ENCODE peak calls at places on chromosomes 1 and 21, in six cellular contexts. One of them, this sample, is unnamed.

GRCh38 chr1:116254776-116255175 is 118.3 kb upstream of the ATP1A1 start:
- DNase-seq in uterus: no peak
- DNase-seq in suprapubic skin: no peak
- DNase-seq in transverse colon: peak; percentile 79
- DNase-seq in stomach: no peak
- DNase-seq in tibial nerve: no peak
- DNase-seq in this sample: no peak

GRCh38 chr21:46068516-46069079 is 29.3 kb upstream of the COL6A2 start:
- DNase-seq in tibial nerve: no peak
- DNase-seq in uterus: no peak
- DNase-seq in transverse colon: no peak
- DNase-seq in stomach: no peak
- DNase-seq in suprapubic skin: no peak
- DNase-seq in this sample: peak; percentile 48

GRCh38 chr1:96416111-96416595 is 305.4 kb upstream of the PTBP2 start:
- DNase-seq in tibial nerve: peak; percentile 22
- DNase-seq in suprapubic skin: peak; percentile 74
- DNase-seq in stomach: no peak
- DNase-seq in transverse colon: peak; percentile 9
- DNase-seq in uterus: no peak
- DNase-seq in this sample: peak; percentile 72

GRCh38 chr21:35226302-35226701 is 177.2 kb upstream of the RUNX1 start:
- DNase-seq in uterus: no peak
- DNase-seq in stomach: peak; percentile 45
- DNase-seq in tibial nerve: no peak
- DNase-seq in suprapubic skin: no peak
- DNase-seq in transverse colon: no peak
- DNase-seq in this sample: no peak

GRCh38 chr1:226542623-226543103 is 5.9 kb upstream of the STUM start:
- DNase-seq in uterus: peak; percentile 42
- DNase-seq in stomach: peak; percentile 65
- DNase-seq in tibial nerve: peak; percentile 59
- DNase-seq in suprapubic skin: no peak
- DNase-seq in transverse colon: peak; percentile 57
- DNase-seq in this sample: peak; percentile 74

GRCh38 chr1:169250795-169251194 is 116.8 kb downstream of the NME7 start:
- DNase-seq in stomach: no peak
- DNase-seq in uterus: no peak
- DNase-seq in transverse colon: no peak
- DNase-seq in tibial nerve: no peak
- DNase-seq in suprapubic skin: no peak
- DNase-seq in this sample: no peak

GRCh38 chr21:31078796-31079195 is 40.5 kb upstream of the KRTAP19-8 start:
- DNase-seq in uterus: no peak
- DNase-seq in suprapubic skin: no peak
- DNase-seq in stomach: no peak
- DNase-seq in tibial nerve: peak; percentile 24
- DNase-seq in transverse colon: no peak
- DNase-seq in this sample: no peak

GRCh38 chr1:29901618-29902017 is 665.3 kb downstream of the PTPRU start:
- DNase-seq in uterus: no peak
- DNase-seq in stomach: no peak
- DNase-seq in suprapubic skin: no peak
- DNase-seq in transverse colon: no peak
- DNase-seq in tibial nerve: no peak
- DNase-seq in this sample: no peak

GRCh38 chr1:23597635-23598388 is 38.5 kb upstream of the ID3 start:
- DNase-seq in suprapubic skin: no peak
- DNase-seq in transverse colon: no peak
- DNase-seq in tibial nerve: no peak
- DNase-seq in uterus: no peak
- DNase-seq in stomach: no peak
- DNase-seq in this sample: no peak

GRCh38 chr1:92500552-92500951 is 13.8 kb upstream of the GFI1 start:
- DNase-seq in transverse colon: no peak
- DNase-seq in uterus: no peak
- DNase-seq in tibial nerve: no peak
- DNase-seq in suprapubic skin: no peak
- DNase-seq in stomach: no peak
- DNase-seq in this sample: no peak
- H3K4me1 ChIP-seq in transverse colon: no peaks in the 10 kb centered on the region
- H3K4me1 ChIP-seq in uterus: no peaks in the 10 kb centered on the region
- H3K4me1 ChIP-seq in tibial nerve: no peaks in the 10 kb centered on the region
- H3K4me1 ChIP-seq in suprapubic skin: no peaks in the 10 kb centered on the region
- H3K4me1 ChIP-seq in stomach: no peaks in the 10 kb centered on the region
- H3K4me1 ChIP-seq in this sample: no peaks in the 10 kb centered on the region

GRCh38 chr1:243434594-243434993 is 178.8 kb downstream of the SDCCAG8 start:
- DNase-seq in tibial nerve: no peak
- DNase-seq in transverse colon: no peak
- DNase-seq in suprapubic skin: no peak
- DNase-seq in uterus: no peak
- DNase-seq in stomach: no peak
- DNase-seq in this sample: no peak
- TF ChIP-seq POLR2A in tibial nerve: no peak
- TF ChIP-seq POLR2A in transverse colon: no peak
- TF ChIP-seq POLR2A in suprapubic skin: no peak
- TF ChIP-seq POLR2A in uterus: no peak
- TF ChIP-seq POLR2A in stomach: no peak
- TF ChIP-seq POLR2A in this sample: no peak

DNA sequence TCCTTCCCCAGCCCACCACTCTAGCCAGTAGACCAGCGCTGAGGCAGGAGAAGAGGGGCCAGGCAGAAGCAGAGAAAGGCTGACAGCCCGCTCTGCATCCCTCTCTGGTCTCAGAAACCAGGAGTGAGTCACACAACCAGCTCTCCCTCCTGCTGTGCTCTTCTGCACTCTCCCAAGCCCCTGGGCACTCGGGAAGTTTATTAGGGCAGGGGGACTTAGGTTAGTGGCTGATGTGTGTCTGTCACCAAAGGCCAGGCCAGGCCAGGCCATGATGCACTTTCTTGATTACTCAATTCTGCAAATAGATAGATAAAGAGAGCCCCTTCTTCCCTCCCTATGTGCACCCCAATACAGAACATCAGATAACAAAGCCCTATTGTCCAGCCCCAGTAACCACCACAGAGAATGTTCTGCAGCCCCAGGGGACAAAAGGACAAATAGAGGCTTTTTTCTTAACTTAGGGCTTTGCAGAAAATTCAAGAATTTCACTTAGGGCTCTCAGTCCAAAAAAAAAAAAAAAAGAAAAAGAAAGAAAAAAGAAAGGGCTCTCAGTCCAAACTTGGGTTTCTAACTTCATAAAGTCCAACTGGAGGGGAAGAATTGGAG is 52.9 kb upstream of the CNTN2 start:
- DNase-seq in stomach: no peak
- DNase-seq in transverse colon: no peak
- DNase-seq in suprapubic skin: no peak
- DNase-seq in tibial nerve: no peak
- DNase-seq in uterus: no peak
- DNase-seq in this sample: no peak
- H3K4me1 ChIP-seq in stomach: no peaks in the 10 kb centered on the region
- H3K4me1 ChIP-seq in transverse colon: no peaks in the 10 kb centered on the region
- H3K4me1 ChIP-seq in suprapubic skin: no peaks in the 10 kb centered on the region
- H3K4me1 ChIP-seq in tibial nerve: no peaks in the 10 kb centered on the region
- H3K4me1 ChIP-seq in uterus: no peaks in the 10 kb centered on the region
- H3K4me1 ChIP-seq in this sample: peaks cover 5% of the 10 kb centered on the region

GRCh38 chr1:208837242-208837641 is 593.1 kb upstream of the PLXNA2 start:
- DNase-seq in tibial nerve: no peak
- DNase-seq in transverse colon: no peak
- DNase-seq in stomach: no peak
- DNase-seq in suprapubic skin: no peak
- DNase-seq in uterus: no peak
- DNase-seq in this sample: no peak

GRCh38 chr1:208834346-208835081 is 590.3 kb upstream of the PLXNA2 start:
- DNase-seq in suprapubic skin: no peak
- DNase-seq in stomach: no peak
- DNase-seq in transverse colon: no peak
- DNase-seq in uterus: no peak
- DNase-seq in tibial nerve: no peak
- DNase-seq in this sample: no peak

GRCh38 chr1:208841396-208841795 is 597.2 kb upstream of the PLXNA2 start:
- DNase-seq in tibial nerve: no peak
- DNase-seq in uterus: no peak
- DNase-seq in suprapubic skin: no peak
- DNase-seq in transverse colon: no peak
- DNase-seq in stomach: no peak
- DNase-seq in this sample: no peak

GRCh38 chr1:208835082-208835467 is 590.9 kb upstream of the PLXNA2 start:
- DNase-seq in tibial nerve: no peak
- DNase-seq in uterus: no peak
- DNase-seq in suprapubic skin: no peak
- DNase-seq in stomach: no peak
- DNase-seq in transverse colon: no peak
- DNase-seq in this sample: no peak

GRCh38 chr1:208835781-208836180 is 591.6 kb upstream of the PLXNA2 start:
- DNase-seq in uterus: no peak
- DNase-seq in suprapubic skin: no peak
- DNase-seq in tibial nerve: no peak
- DNase-seq in stomach: no peak
- DNase-seq in transverse colon: no peak
- DNase-seq in this sample: no peak
- TF ChIP-seq POLR2A in uterus: no peak
- TF ChIP-seq POLR2A in suprapubic skin: no peak
- TF ChIP-seq POLR2A in tibial nerve: no peak
- TF ChIP-seq POLR2A in stomach: no peak
- TF ChIP-seq POLR2A in transverse colon: no peak
- TF ChIP-seq POLR2A in this sample: no peak

GRCh38 chr1:152110860-152111514 is 4.3 kb downstream of the TCHH start:
- DNase-seq in stomach: no peak
- DNase-seq in tibial nerve: no peak
- DNase-seq in transverse colon: no peak
- DNase-seq in uterus: peak; percentile 11
- DNase-seq in suprapubic skin: peak; percentile 61
- DNase-seq in this sample: no peak
- H3K4me1 ChIP-seq in stomach: peaks cover 33% of the 10 kb centered on the region
- H3K4me1 ChIP-seq in tibial nerve: no peaks in the 10 kb centered on the region
- H3K4me1 ChIP-seq in transverse colon: peaks cover 41% of the 10 kb centered on the region
- H3K4me1 ChIP-seq in uterus: no peaks in the 10 kb centered on the region
- H3K4me1 ChIP-seq in suprapubic skin: peaks cover 47% of the 10 kb centered on the region
- H3K4me1 ChIP-seq in this sample: no peaks in the 10 kb centered on the region

DNA sequence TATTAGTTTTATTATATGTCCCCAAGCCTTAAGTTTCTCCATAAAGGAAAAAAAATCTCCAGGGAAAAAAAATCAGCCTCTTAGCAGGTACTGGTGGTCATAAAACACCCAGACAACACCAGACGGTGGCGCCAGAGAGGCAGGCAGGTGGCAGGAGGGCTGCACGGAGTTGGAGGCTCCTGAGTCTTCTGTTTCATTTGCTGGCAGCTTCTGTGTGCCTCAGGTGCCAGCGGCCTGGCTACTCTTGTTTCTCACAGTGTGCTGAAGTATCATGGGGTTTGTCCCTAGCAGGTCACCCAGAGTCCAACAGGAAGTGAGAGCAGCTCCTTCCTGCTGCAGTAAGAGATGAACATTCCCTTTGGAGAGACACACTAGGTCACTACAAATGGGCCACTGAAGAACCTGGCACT is 123.3 kb upstream of the GADD45A start:
- DNase-seq in suprapubic skin: peak; percentile 93
- DNase-seq in stomach: peak; percentile 99
- DNase-seq in uterus: peak; percentile 81
- DNase-seq in transverse colon: peak; percentile 97
- DNase-seq in tibial nerve: peak; percentile 86
- DNase-seq in this sample: peak; percentile 92
- TF ChIP-seq POLR2A in suprapubic skin: no peak
- TF ChIP-seq POLR2A in stomach: no peak
- TF ChIP-seq POLR2A in uterus: no peak
- TF ChIP-seq POLR2A in transverse colon: peak; percentile 10
- TF ChIP-seq POLR2A in tibial nerve: no peak
- TF ChIP-seq POLR2A in this sample: no peak

GRCh38 chr1:31642897-31643296 is 1.8 kb downstream of the PEF1 start:
- DNase-seq in transverse colon: no peak
- DNase-seq in suprapubic skin: no peak
- DNase-seq in tibial nerve: no peak
- DNase-seq in stomach: no peak
- DNase-seq in uterus: no peak
- DNase-seq in this sample: no peak

GRCh38 chr1:31640964-31641363 is 3.7 kb downstream of the PEF1 start:
- DNase-seq in tibial nerve: no peak
- DNase-seq in stomach: no peak
- DNase-seq in transverse colon: no peak
- DNase-seq in suprapubic skin: no peak
- DNase-seq in uterus: no peak
- DNase-seq in this sample: no peak

GRCh38 chr1:31640179-31640578 is 4.5 kb downstream of the PEF1 start:
- DNase-seq in stomach: no peak
- DNase-seq in suprapubic skin: no peak
- DNase-seq in uterus: no peak
- DNase-seq in tibial nerve: no peak
- DNase-seq in transverse colon: no peak
- DNase-seq in this sample: no peak

GRCh38 chr1:31643976-31644559 is 608 bp downstream of the PEF1 start:
- DNase-seq in uterus: no peak
- DNase-seq in transverse colon: no peak
- DNase-seq in suprapubic skin: no peak
- DNase-seq in stomach: no peak
- DNase-seq in tibial nerve: no peak
- DNase-seq in this sample: no peak

GRCh38 chr1:31642366-31642765 is 2.3 kb downstream of the PEF1 start:
- DNase-seq in suprapubic skin: no peak
- DNase-seq in tibial nerve: no peak
- DNase-seq in stomach: no peak
- DNase-seq in uterus: no peak
- DNase-seq in transverse colon: no peak
- DNase-seq in this sample: no peak
- H3K4me1 ChIP-seq in suprapubic skin: peaks cover 80% of the 10 kb centered on the region
- H3K4me1 ChIP-seq in tibial nerve: no peaks in the 10 kb centered on the region
- H3K4me1 ChIP-seq in stomach: peaks cover 22% of the 10 kb centered on the region
- H3K4me1 ChIP-seq in uterus: peaks cover 10% of the 10 kb centered on the region
- H3K4me1 ChIP-seq in transverse colon: peaks cover 30% of the 10 kb centered on the region
- H3K4me1 ChIP-seq in this sample: peaks cover 62% of the 10 kb centered on the region

GRCh38 chr1:66929691-66929998 is 4.9 kb downstream of the MIER1 start:
- DNase-seq in uterus: no peak
- DNase-seq in tibial nerve: no peak
- DNase-seq in stomach: no peak
- DNase-seq in suprapubic skin: no peak
- DNase-seq in transverse colon: no peak
- DNase-seq in this sample: no peak

GRCh38 chr1:66931548-66932124 is 6.8 kb downstream of the MIER1 start:
- DNase-seq in tibial nerve: no peak
- DNase-seq in uterus: no peak
- DNase-seq in suprapubic skin: no peak
- DNase-seq in stomach: no peak
- DNase-seq in transverse colon: no peak
- DNase-seq in this sample: no peak

GRCh38 chr1:66930823-66931174 is 6.0 kb downstream of the MIER1 start:
- DNase-seq in suprapubic skin: no peak
- DNase-seq in stomach: no peak
- DNase-seq in tibial nerve: no peak
- DNase-seq in transverse colon: no peak
- DNase-seq in uterus: no peak
- DNase-seq in this sample: no peak

GRCh38 chr1:66929289-66929688 is 4.5 kb downstream of the MIER1 start:
- DNase-seq in uterus: no peak
- DNase-seq in stomach: no peak
- DNase-seq in transverse colon: no peak
- DNase-seq in suprapubic skin: no peak
- DNase-seq in tibial nerve: no peak
- DNase-seq in this sample: no peak

GRCh38 chr1:66929999-66930822 is 5.4 kb downstream of the MIER1 start:
- DNase-seq in tibial nerve: peak; percentile 91
- DNase-seq in transverse colon: peak; percentile 97
- DNase-seq in uterus: peak; percentile 97
- DNase-seq in stomach: peak; percentile 96
- DNase-seq in suprapubic skin: peak; percentile 96
- DNase-seq in this sample: peak; percentile 97
- TF ChIP-seq POLR2A in tibial nerve: peak; percentile 86
- TF ChIP-seq POLR2A in transverse colon: peak; percentile 91
- TF ChIP-seq POLR2A in uterus: peak; percentile 77
- TF ChIP-seq POLR2A in stomach: no peak
- TF ChIP-seq POLR2A in suprapubic skin: peak; percentile 82
- TF ChIP-seq POLR2A in this sample: peak; percentile 55